ENCODE peak calls at places on chromosomes 12 and 14, in four cellular contexts. Q, G, X and K are unnamed samples.

GRCh38 chr12:94481734-94482133 is 22.1 kb upstream of the CEP83 start:
- DNase-seq in Q (no peak), G (no peak), X (no peak), K (no peak)

GRCh38 chr14:20546877-20547276 is 14.0 kb downstream of the RNASE9 start:
- DNase-seq in Q (no peak), G (no peak), X (no peak), K (no peak)

GRCh38 chr14:72024043-72024407 is 91.8 kb downstream of the RGS6 start:
- DNase-seq in Q (no peak), G (peak; percentile 43), X (peak; percentile 13), K (peak; percentile 40)

GRCh38 chr14:20512139-20512905 is 7.0 kb downstream of the RNASE10 start:
- DNase-seq in Q (no peak), G (no peak), X (no peak), K (no peak)

GRCh38 chr12:5780536-5780935 is 164.5 kb downstream of the ANO2 start:
- DNase-seq in Q (no peak), G (no peak), X (no peak), K (no peak)

GRCh38 chr12:89984846-89985245 is 276.2 kb upstream of the ATP2B1 start:
- DNase-seq in Q (no peak), G (no peak), X (no peak), K (no peak)

GRCh38 chr14:93788557-93789365 is 476 bp upstream of the PRIMA1 start:
- DNase-seq in Q (no peak), G (no peak), X (no peak), K (no peak)

GRCh38 chr12:62760779-62761178 is 174.2 kb downstream of the PPM1H start:
- DNase-seq in Q (no peak), G (no peak), X (peak; percentile 87), K (peak; percentile 16)

GRCh38 chr12:6769003-6769389 is 2.8 kb downstream of the PTMS start:
- DNase-seq in Q (no peak), G (no peak), X (peak; percentile 61), K (no peak)

GRCh38 chr14:92426237-92426636 is 87.3 kb upstream of the RIN3 start:
- DNase-seq in Q (no peak), G (no peak), X (peak; percentile 37), K (no peak)

GRCh38 chr14:31159682-31160296 is 47.8 kb downstream of the HECTD1 start:
- DNase-seq in Q (peak; percentile 36), G (no peak), X (peak; percentile 88), K (no peak)

GRCh38 chr12:98856897-98857540 is 211.9 kb downstream of the APAF1 start:
- DNase-seq in Q (no peak), G (no peak), X (no peak), K (no peak)

GRCh38 chr12:71431991-71432390 is 7.6 kb upstream of the LGR5 start:
- DNase-seq in Q (no peak), G (no peak), X (no peak), K (no peak)

GRCh38 chr12:98022961-98023360 is 492.4 kb upstream of the TMPO start:
- DNase-seq in Q (no peak), G (no peak), X (no peak), K (no peak)

GRCh38 chr14:74825008-74825407 is 50.9 kb downstream of the PROX2 start:
- DNase-seq in Q (no peak), G (no peak), X (peak; percentile 56), K (no peak)

GRCh38 chr12:1795221-1795784 is 25.1 kb upstream of the LRTM2 start:
- DNase-seq in Q (no peak), G (no peak), X (no peak), K (peak; percentile 2)

GRCh38 chr14:92105845-92106094 is 612 bp downstream of the ATXN3 start:
- DNase-seq in Q (peak; percentile 22), G (peak; percentile 38), X (peak; percentile 84), K (no peak)

GRCh38 chr12:18275974-18276373 is 14.7 kb downstream of the PIK3C2G start:
- DNase-seq in Q (no peak), G (no peak), X (no peak), K (no peak)

GRCh38 chr12:3225154-3225795 is 148.1 kb downstream of the TSPAN9 start:
- DNase-seq in Q (no peak), G (no peak), X (peak; percentile 76), K (no peak)

GRCh38 chr12:78402366-78403134 is 462.0 kb upstream of the SYT1 start:
- DNase-seq in Q (no peak), G (no peak), X (no peak), K (no peak)

GRCh38 chr12:131672311-131672940 is 38.5 kb upstream of the SFSWAP start:
- DNase-seq in Q (no peak), G (peak; percentile 16), X (no peak), K (no peak)

GRCh38 chr12:46674818-46675217 is 151.0 kb downstream of the SLC38A4 start:
- DNase-seq in Q (no peak), G (no peak), X (no peak), K (no peak)

GRCh38 chr12:52924764-52925716 is 20.2 kb upstream of the KRT8 start:
- DNase-seq in Q (peak; percentile 51), G (no peak), X (peak; percentile 95), K (no peak)

GRCh38 chr14:103282932-103283331 is 51.1 kb upstream of the EIF5 start:
- DNase-seq in Q (no peak), G (no peak), X (no peak), K (no peak)

GRCh38 chr12:24705741-24706358 is 243.1 kb downstream of the BCAT1 start:
- DNase-seq in Q (no peak), G (peak; percentile 63), X (peak; percentile 28), K (peak; percentile 66)

GRCh38 chr14:77707355-77707723 is 484 bp downstream of the ALKBH1 start:
- DNase-seq in Q (no peak), G (peak; percentile 55), X (peak; percentile 72), K (peak; percentile 30)

GRCh38 chr14:39138450-39138849 is 24.3 kb downstream of the GEMIN2 start:
- DNase-seq in Q (no peak), G (no peak), X (peak; percentile 65), K (no peak)

GRCh38 chr12:46489951-46490388 is 117.4 kb upstream of the SLC38A2 start:
- DNase-seq in Q (no peak), G (no peak), X (no peak), K (no peak)

GRCh38 chr14:36424478-36425102 is 95.4 kb downstream of the NKX2-1 start:
- DNase-seq in Q (no peak), G (no peak), X (no peak), K (no peak)

GRCh38 chr12:113070117-113070906 is 13.8 kb downstream of the DTX1 start:
- DNase-seq in Q (no peak), G (peak; percentile 89), X (no peak), K (peak; percentile 88)

DNA sequence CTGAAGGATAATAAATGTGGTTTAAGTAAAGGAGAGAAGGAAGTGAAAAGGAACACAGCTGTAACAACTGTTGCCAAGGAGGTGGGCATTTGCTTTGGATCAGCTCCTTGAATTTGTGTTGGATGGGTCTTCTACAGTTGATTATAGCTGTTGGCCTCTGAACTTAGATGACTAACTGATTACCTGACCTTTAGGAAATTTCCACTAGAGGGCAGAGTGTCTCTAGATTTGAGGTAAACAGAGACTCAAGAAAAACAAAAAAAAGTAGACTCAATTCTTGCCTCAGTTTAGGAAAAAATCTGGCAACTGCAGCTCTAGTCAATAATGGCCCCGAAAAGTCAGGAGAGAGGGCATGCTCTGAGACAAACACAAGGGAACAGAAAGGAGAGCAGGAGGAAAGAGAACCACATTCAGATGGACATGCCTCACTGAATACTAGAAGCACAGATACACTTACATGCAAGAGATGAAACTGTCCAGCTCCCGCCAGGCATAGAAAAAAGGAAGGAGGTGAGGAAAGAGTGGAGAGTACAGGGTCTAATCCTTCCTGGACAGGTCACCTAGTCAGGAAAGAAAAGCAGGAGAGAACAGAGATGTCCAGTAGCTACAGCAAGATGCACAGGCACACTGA is 20.6 kb downstream of the COX14 start:
- DNase-seq in Q (no peak), G (peak; percentile 52), X (peak; percentile 60), K (peak; percentile 37)
- TF ChIP-seq CTCF in Q (no peak), G (peak; percentile 42), X (peak; percentile 53), K (peak; percentile 14)

GRCh38 chr12:44369967-44370366 is 506.1 kb downstream of the NELL2 start:
- DNase-seq in Q (no peak), G (no peak), X (peak; percentile 21), K (no peak)
- TF ChIP-seq CTCF in Q (no peak), G (no peak), X (no peak), K (no peak)

DNA sequence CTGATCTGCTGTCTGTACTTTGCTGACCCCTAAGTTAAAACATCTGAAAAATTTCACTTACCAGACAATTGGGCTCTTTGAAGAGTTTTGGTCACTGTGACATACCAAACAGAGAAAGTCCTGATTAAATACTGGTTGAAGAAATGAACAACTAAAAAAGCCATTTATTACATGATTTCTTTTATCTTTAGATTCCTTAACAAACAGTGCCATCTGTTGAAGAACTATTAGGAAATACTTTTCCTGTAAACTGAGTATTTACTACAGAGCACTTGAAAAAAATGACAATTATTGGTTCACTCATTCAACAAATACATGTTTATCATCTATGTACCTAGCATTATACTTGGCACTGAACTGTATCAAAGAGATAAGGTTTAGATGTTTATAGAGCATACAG is 6.5 kb upstream of the WASHC4 start:
- DNase-seq in Q (no peak), G (no peak), X (peak; percentile 51), K (no peak)
- TF ChIP-seq CTCF in Q (no peak), G (no peak), X (no peak), K (no peak)

GRCh38 chr12:69284131-69284530 is 44.8 kb downstream of the CPSF6 start:
- DNase-seq in Q (no peak), G (peak; percentile 18), X (peak; percentile 70), K (peak; percentile 15)
- TF ChIP-seq CTCF in Q (peak; percentile 21), G (no peak), X (peak; percentile 27), K (no peak)

GRCh38 chr12:10901427-10901826 is 7.9 kb downstream of the TAS2R13 start:
- DNase-seq in Q (no peak), G (no peak), X (no peak), K (no peak)
- TF ChIP-seq CTCF in Q (no peak), G (no peak), X (no peak), K (no peak)

GRCh38 chr14:45526715-45527549 is 273.9 kb upstream of the MIS18BP1 start:
- DNase-seq in Q (no peak), G (peak; percentile 50), X (no peak), K (peak; percentile 46)
- TF ChIP-seq CTCF in Q (peak; percentile 39), G (peak; percentile 34), X (no peak), K (peak; percentile 26)

GRCh38 chr12:26122681-26123481 is 2.0 kb downstream of the BHLHE41 start:
- DNase-seq in Q (no peak), G (peak; percentile 60), X (peak; percentile 65), K (peak; percentile 71)
- TF ChIP-seq CTCF in Q (peak; percentile 44), G (peak; percentile 46), X (no peak), K (peak; percentile 25)